ENCODE peak calls at places on chromosomes 13 and 19, in ten cellular contexts. Y, F, R, U, M, O, V, G, J and X are unnamed samples.

GRCh38 chr13:64538711-64539110 is 2691.4 kb downstream of the PCDH9 start:
- DNase-seq in U (no peak), J (no peak), M (no peak), O (no peak), Y (no peak), F (no peak), V (no peak), G (peak; percentile 38), R (no peak), X (no peak)

GRCh38 chr13:39012608-39013007 is 22.0 kb upstream of the STOML3 start:
- DNase-seq in Y (no peak), V (no peak), G (no peak), M (peak; percentile 9), R (peak; percentile 31), J (no peak), O (no peak), U (no peak), F (no peak), X (no peak)

GRCh38 chr13:26482451-26483197 is 74.9 kb upstream of the WASF3 start:
- DNase-seq in J (peak; percentile 51), M (peak; percentile 83), F (peak; percentile 71), V (no peak), R (peak; percentile 71), O (peak; percentile 80), Y (peak; percentile 75), U (peak; percentile 72), G (peak; percentile 66), X (peak; percentile 79)

GRCh38 chr13:113981201-113981605 is 7.3 kb upstream of the C13orf46 start:
- DNase-seq in R (no peak), G (no peak), U (no peak), V (no peak), O (no peak), F (peak; percentile 98), Y (no peak), M (peak; percentile 43), J (no peak), X (no peak)

GRCh38 chr19:50654882-50655281 is 5.6 kb downstream of the C19orf81 start:
- DNase-seq in U (no peak), Y (no peak), M (no peak), F (no peak), G (no peak), O (no peak), V (no peak), J (no peak), R (no peak), X (no peak)

GRCh38 chr13:76472916-76473315 is 413.3 kb downstream of the KCTD12 start:
- DNase-seq in J (no peak), G (no peak), Y (no peak), V (no peak), M (no peak), O (no peak), F (no peak), U (no peak), R (no peak), X (no peak)

GRCh38 chr13:100306444-100306999 is 217.6 kb downstream of the PCCA start:
- DNase-seq in J (no peak), Y (no peak), G (no peak), O (no peak), R (no peak), V (no peak), M (peak; percentile 30), F (no peak), U (no peak), X (no peak)

GRCh38 chr19:28010656-28011055 is 1202.3 kb downstream of the UQCRFS1 start:
- DNase-seq in U (no peak), V (no peak), R (no peak), F (peak; percentile 67), J (no peak), O (no peak), M (no peak), G (no peak), Y (no peak), X (no peak)

GRCh38 chr13:29977721-29978120 is 127.3 kb upstream of the UBL3 start:
- DNase-seq in J (no peak), V (no peak), M (no peak), O (no peak), U (no peak), Y (no peak), G (no peak), R (no peak), F (no peak), X (no peak)

GRCh38 chr13:113835461-113836274 is 28.2 kb downstream of the GAS6 start:
- DNase-seq in V (no peak), F (no peak), G (peak; percentile 82), M (peak; percentile 51), R (no peak), Y (peak; percentile 96), U (no peak), O (no peak), J (no peak), X (no peak)

GRCh38 chr19:46309056-46309455 is 12.2 kb downstream of the HIF3A start:
- DNase-seq in R (no peak), U (no peak), G (no peak), V (no peak), O (no peak), F (no peak), J (no peak), M (no peak), Y (no peak), X (no peak)

GRCh38 chr13:27997904-27998522 is 9.5 kb upstream of the URAD start:
- DNase-seq in Y (no peak), M (peak; percentile 62), U (no peak), G (peak; percentile 13), R (peak; percentile 57), F (peak; percentile 54), V (no peak), O (peak; percentile 60), J (peak; percentile 7), X (peak; percentile 51)

DNA sequence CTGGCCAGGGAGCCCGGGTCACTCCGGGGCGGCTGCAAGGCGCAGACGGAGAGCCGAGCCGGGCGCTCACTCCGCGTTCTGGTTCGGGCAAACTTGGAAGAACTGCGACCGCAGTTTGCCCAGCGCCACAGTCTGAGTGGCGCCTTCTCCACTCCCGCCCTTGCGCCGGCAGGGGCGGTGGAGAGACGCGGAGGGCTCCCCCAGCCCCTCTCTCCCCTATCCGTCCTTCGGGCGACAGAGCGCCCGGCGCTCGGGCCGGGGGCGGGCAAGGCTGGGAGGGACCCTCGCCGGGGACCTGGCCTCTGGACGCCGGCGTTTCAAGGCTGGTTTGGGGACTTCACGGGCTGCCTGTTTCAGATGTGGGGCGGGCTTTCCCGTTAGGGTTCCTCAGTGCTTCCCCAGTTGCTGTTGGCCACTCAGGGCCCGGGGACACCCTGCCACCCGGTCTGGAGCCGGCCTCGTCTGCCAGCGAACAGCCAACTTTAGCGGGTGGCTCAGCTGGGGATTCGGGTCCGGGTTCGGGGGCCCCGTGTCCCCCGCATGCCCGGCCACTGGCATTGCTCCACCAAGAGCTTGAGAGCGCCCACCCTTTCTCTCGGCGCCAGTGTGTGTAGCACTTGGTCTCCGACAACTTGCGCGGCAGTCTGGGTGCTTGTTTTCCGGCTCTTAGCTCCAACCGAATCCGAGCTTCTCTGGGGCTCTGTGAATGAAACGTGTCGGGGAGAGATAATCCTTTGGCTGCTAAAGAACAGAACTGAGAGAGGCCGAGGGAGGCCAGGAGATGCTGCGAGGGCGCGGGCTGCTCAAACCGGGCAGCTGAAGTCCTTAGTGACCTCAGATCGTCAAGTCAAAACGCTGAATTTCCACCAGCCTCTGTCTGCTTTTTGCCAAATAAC is 1.5 kb downstream of the GPC6 start:
- DNase-seq in V (peak; percentile 59), J (no peak), O (no peak), F (peak; percentile 28), U (no peak), Y (no peak), M (peak; percentile 95), G (peak; percentile 73), R (peak; percentile 76), X (no peak)
- TF ChIP-seq CTCF in V (no peak), J (no peak), O (no peak), F (no peak), U (no peak), Y (peak; percentile 60), M (peak; percentile 67), G (peak; percentile 76), R (peak; percentile 49), X (no peak)

GRCh38 chr13:59458908-59459579 is 704.7 kb downstream of the DIAPH3 start:
- DNase-seq in R (no peak), U (no peak), F (no peak), Y (peak; percentile 69), M (peak; percentile 58), J (no peak), G (peak; percentile 59), V (no peak), O (no peak), X (no peak)

GRCh38 chr13:59461411-59461810 is 702.3 kb downstream of the DIAPH3 start:
- DNase-seq in M (peak; percentile 40), U (no peak), O (no peak), R (peak; percentile 45), F (no peak), Y (no peak), G (no peak), V (no peak), J (no peak), X (no peak)

GRCh38 chr13:59464926-59465325 is 698.8 kb downstream of the DIAPH3 start:
- DNase-seq in R (no peak), F (no peak), O (no peak), V (no peak), J (no peak), Y (no peak), G (no peak), U (no peak), M (no peak), X (no peak)

GRCh38 chr13:59463023-59463422 is 700.7 kb downstream of the DIAPH3 start:
- DNase-seq in U (no peak), R (no peak), J (no peak), V (no peak), F (no peak), O (no peak), M (peak; percentile 50), G (no peak), Y (no peak), X (no peak)

DNA sequence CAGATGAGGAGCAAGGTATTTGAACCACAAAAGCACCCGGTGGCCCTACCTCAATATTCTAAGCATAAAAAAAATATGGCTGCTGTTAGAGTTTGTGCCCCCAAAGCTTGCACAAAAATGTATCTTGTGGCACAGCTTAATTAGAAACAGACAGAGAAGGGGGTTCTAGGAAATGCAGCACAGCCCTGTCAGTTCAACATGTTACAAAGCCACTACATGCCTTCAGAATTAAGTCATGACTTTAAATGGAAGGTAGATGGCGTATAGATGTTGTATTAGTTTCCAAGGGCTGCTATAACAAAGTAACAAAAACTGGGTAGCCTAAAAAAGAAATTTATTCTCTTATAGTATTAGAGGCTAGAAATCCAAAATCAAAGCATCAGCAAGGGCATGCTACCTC is 703.8 kb downstream of the DIAPH3 start:
- DNase-seq in Y (peak; percentile 56), V (no peak), R (no peak), J (no peak), U (no peak), O (no peak), G (peak; percentile 34), M (peak; percentile 36), F (no peak), X (no peak)
- TF ChIP-seq CTCF in Y (no peak), V (no peak), R (no peak), J (no peak), U (no peak), O (no peak), G (peak; percentile 16), M (no peak), F (no peak), X (no peak)

GRCh38 chr19:20999731-21000352 is 20.6 kb upstream of the ZNF430 start:
- DNase-seq in U (peak; percentile 42), J (peak; percentile 77), F (peak; percentile 53), G (peak; percentile 4), M (peak; percentile 79), R (peak; percentile 81), Y (peak; percentile 26), O (peak; percentile 96), V (peak; percentile 92), X (peak; percentile 86)
- TF ChIP-seq CTCF in U (no peak), J (no peak), F (no peak), G (no peak), M (no peak), R (no peak), Y (no peak), O (no peak), V (no peak), X (no peak)

GRCh38 chr13:36088001-36088400 is 43.2 kb downstream of the DCLK1 start:
- DNase-seq in M (no peak), G (no peak), U (no peak), V (no peak), R (no peak), F (no peak), O (no peak), J (no peak), Y (no peak), X (no peak)
- TF ChIP-seq CTCF in M (no peak), G (no peak), U (no peak), V (no peak), R (no peak), F (no peak), O (no peak), J (no peak), Y (no peak), X (no peak)